ENCODE peak calls at places on chromosome 20, in four cellular contexts. One of them, this sample, is unnamed.

GRCh38 chr20:40632346-40632976 is 56.6 kb downstream of the MAFB start:
- DNase-seq in IMR-90: no peak
- DNase-seq in CD4-positive, CD25-positive, alpha-beta regulatory T cell: no peak
- DNase-seq in NCI-H2081: no peak
- DNase-seq in this sample: no peak

GRCh38 chr20:49207071-49207470 is 12.1 kb upstream of the DDX27 start:
- DNase-seq in CD4-positive, CD25-positive, alpha-beta regulatory T cell: peak; percentile 18
- DNase-seq in IMR-90: no peak
- DNase-seq in NCI-H2081: no peak
- DNase-seq in this sample: no peak

GRCh38 chr20:56801991-56802740 is 173.1 kb downstream of the TFAP2C start:
- DNase-seq in IMR-90: peak; percentile 54
- DNase-seq in CD4-positive, CD25-positive, alpha-beta regulatory T cell: no peak
- DNase-seq in NCI-H2081: no peak
- DNase-seq in this sample: no peak

GRCh38 chr20:1935696-1936366 is 40.6 kb downstream of the SIRPA start:
- DNase-seq in NCI-H2081: peak; percentile 15
- DNase-seq in CD4-positive, CD25-positive, alpha-beta regulatory T cell: no peak
- DNase-seq in IMR-90: no peak
- DNase-seq in this sample: no peak

GRCh38 chr20:50339196-50339901 is 148.7 kb downstream of the CEBPB start:
- DNase-seq in CD4-positive, CD25-positive, alpha-beta regulatory T cell: no peak
- DNase-seq in NCI-H2081: no peak
- DNase-seq in IMR-90: peak; percentile 69
- DNase-seq in this sample: no peak

GRCh38 chr20:40393161-40393560 is 295.9 kb downstream of the MAFB start:
- DNase-seq in IMR-90: no peak
- DNase-seq in CD4-positive, CD25-positive, alpha-beta regulatory T cell: no peak
- DNase-seq in NCI-H2081: no peak
- DNase-seq in this sample: no peak

GRCh38 chr20:6164421-6165341 is 41.9 kb upstream of the FERMT1 start:
- DNase-seq in IMR-90: no peak
- DNase-seq in CD4-positive, CD25-positive, alpha-beta regulatory T cell: no peak
- DNase-seq in NCI-H2081: peak; percentile 5
- DNase-seq in this sample: no peak

GRCh38 chr20:3730803-3731370 is 1.6 kb upstream of the HSPA12B start:
- DNase-seq in IMR-90: no peak
- DNase-seq in NCI-H2081: no peak
- DNase-seq in CD4-positive, CD25-positive, alpha-beta regulatory T cell: no peak
- DNase-seq in this sample: no peak

GRCh38 chr20:24703284-24703610 is 233.8 kb downstream of the SYNDIG1 start:
- DNase-seq in IMR-90: no peak
- DNase-seq in NCI-H2081: no peak
- DNase-seq in CD4-positive, CD25-positive, alpha-beta regulatory T cell: no peak
- DNase-seq in this sample: no peak

GRCh38 chr20:18360601-18361000 is 72.3 kb downstream of the ZNF133 start:
- DNase-seq in CD4-positive, CD25-positive, alpha-beta regulatory T cell: no peak
- DNase-seq in IMR-90: no peak
- DNase-seq in NCI-H2081: no peak
- DNase-seq in this sample: no peak

GRCh38 chr20:50208085-50208491 is 17.5 kb downstream of the CEBPB start:
- DNase-seq in IMR-90: no peak
- DNase-seq in NCI-H2081: no peak
- DNase-seq in CD4-positive, CD25-positive, alpha-beta regulatory T cell: no peak
- DNase-seq in this sample: no peak

GRCh38 chr20:34185766-34186620 is 55.2 kb upstream of the ASIP start:
- DNase-seq in CD4-positive, CD25-positive, alpha-beta regulatory T cell: no peak
- DNase-seq in IMR-90: no peak
- DNase-seq in NCI-H2081: no peak
- DNase-seq in this sample: no peak

GRCh38 chr20:33209789-33210188 is 7.4 kb upstream of the BPIFA3 start:
- DNase-seq in IMR-90: peak; percentile 52
- DNase-seq in CD4-positive, CD25-positive, alpha-beta regulatory T cell: peak; percentile 20
- DNase-seq in NCI-H2081: no peak
- DNase-seq in this sample: no peak

GRCh38 chr20:4637081-4637797 is 84.5 kb upstream of the PRND start:
- DNase-seq in NCI-H2081: peak; percentile 67
- DNase-seq in IMR-90: peak; percentile 6
- DNase-seq in CD4-positive, CD25-positive, alpha-beta regulatory T cell: no peak
- DNase-seq in this sample: peak; percentile 41